ENCODE peak calls at places on chromosomes 5 and 9, in four cellular contexts. Q is mesendoderm, Z is sigmoid colon, O is AG04450. T is an unnamed sample.

GRCh38 chr9:75168270-75169185 is 80.2 kb downstream of the OSTF1 start:
- DNase-seq in Q (no peak), Z (no peak), O (no peak), T (no peak)

GRCh38 chr9:69171517-69171916 is 2.6 kb upstream of the TJP2 start:
- DNase-seq in Q (no peak), Z (no peak), O (no peak), T (no peak)

GRCh38 chr5:116396700-116397099 is 177.9 kb downstream of the SEMA6A start:
- DNase-seq in Q (no peak), Z (no peak), O (no peak), T (no peak)

GRCh38 chr5:132500931-132501628 is 10.5 kb upstream of the IRF1 start:
- DNase-seq in Q (peak), Z (peak), O (no peak), T (peak)

GRCh38 chr5:43242196-43242595 is 50.2 kb downstream of the NIM1K start:
- DNase-seq in Q (no peak), Z (no peak), O (no peak), T (no peak)

GRCh38 chr5:150246835-150247234 is 42.7 kb downstream of the CAMK2A start:
- DNase-seq in Q (no peak), Z (no peak), O (no peak), T (no peak)

GRCh38 chr5:107224272-107224671 is 446.5 kb downstream of the EFNA5 start:
- DNase-seq in Q (no peak), Z (no peak), O (no peak), T (no peak)

GRCh38 chr9:92224177-92224576 is 69.3 kb downstream of the IARS1 start:
- DNase-seq in Q (no peak), Z (no peak), O (no peak), T (no peak)

GRCh38 chr9:20872340-20872977 is 159.0 kb downstream of the HACD4 start:
- DNase-seq in Q (peak), Z (no peak), O (peak), T (no peak)

GRCh38 chr9:108580021-108580439 is 275.8 kb downstream of the ACTL7B start:
- DNase-seq in Q (no peak), Z (no peak), O (no peak), T (peak)

GRCh38 chr9:128340691-128341434 is 536 bp downstream of the SLC27A4 start:
- DNase-seq in Q (peak), Z (no peak), O (no peak), T (no peak)

GRCh38 chr9:38280251-38280800 is 112.2 kb upstream of the ALDH1B1 start:
- DNase-seq in Q (no peak), Z (no peak), O (no peak), T (no peak)

GRCh38 chr5:57931807-57932206 is 449.2 kb upstream of the ACTBL2 start:
- DNase-seq in Q (no peak), Z (no peak), O (no peak), T (no peak)

GRCh38 chr5:57412010-57412409 is 70.6 kb downstream of the ACTBL2 start:
- DNase-seq in Q (no peak), Z (no peak), O (no peak), T (no peak)

GRCh38 chr5:10724799-10725507 is 36.1 kb downstream of the DAP start:
- DNase-seq in Q (no peak), Z (peak), O (peak), T (peak)

GRCh38 chr5:38410304-38410990 is 146.0 kb downstream of the LIFR start:
- DNase-seq in Q (peak), Z (no peak), O (no peak), T (no peak)

GRCh38 chr9:24487250-24487861 is 58.3 kb downstream of the IZUMO3 start:
- DNase-seq in Q (no peak), Z (no peak), O (no peak), T (no peak)

GRCh38 chr5:175394601-175395000 is 49.4 kb downstream of the DRD1 start:
- DNase-seq in Q (no peak), Z (no peak), O (no peak), T (no peak)

GRCh38 chr5:146331257-146331822 is 7.3 kb upstream of the POU4F3 start:
- DNase-seq in Q (peak), Z (no peak), O (no peak), T (no peak)

GRCh38 chr9:34589656-34590375 is at the start of gene CNTFR:
- DNase-seq in Q (no peak), Z (peak), O (no peak), T (peak)
- H3K4me3 ChIP-seq in Q (peak), Z (peak), O (no peak), T (peak)

GRCh38 chr5:76274566-76274965 is 128.5 kb upstream of the IQGAP2 start:
- DNase-seq in Q (no peak), Z (no peak), O (no peak), T (no peak)
- H3K27ac ChIP-seq in Q (no peak), Z (no peak), O (no peak), T (no peak)

GRCh38 chr5:1668141-1668721 is 131.4 kb downstream of the MRPL36 start:
- DNase-seq in Q (peak), Z (no peak), O (no peak), T (no peak)
- H3K4me3 ChIP-seq in Q (no peak), Z (no peak), O (no peak), T (no peak)

DNA sequence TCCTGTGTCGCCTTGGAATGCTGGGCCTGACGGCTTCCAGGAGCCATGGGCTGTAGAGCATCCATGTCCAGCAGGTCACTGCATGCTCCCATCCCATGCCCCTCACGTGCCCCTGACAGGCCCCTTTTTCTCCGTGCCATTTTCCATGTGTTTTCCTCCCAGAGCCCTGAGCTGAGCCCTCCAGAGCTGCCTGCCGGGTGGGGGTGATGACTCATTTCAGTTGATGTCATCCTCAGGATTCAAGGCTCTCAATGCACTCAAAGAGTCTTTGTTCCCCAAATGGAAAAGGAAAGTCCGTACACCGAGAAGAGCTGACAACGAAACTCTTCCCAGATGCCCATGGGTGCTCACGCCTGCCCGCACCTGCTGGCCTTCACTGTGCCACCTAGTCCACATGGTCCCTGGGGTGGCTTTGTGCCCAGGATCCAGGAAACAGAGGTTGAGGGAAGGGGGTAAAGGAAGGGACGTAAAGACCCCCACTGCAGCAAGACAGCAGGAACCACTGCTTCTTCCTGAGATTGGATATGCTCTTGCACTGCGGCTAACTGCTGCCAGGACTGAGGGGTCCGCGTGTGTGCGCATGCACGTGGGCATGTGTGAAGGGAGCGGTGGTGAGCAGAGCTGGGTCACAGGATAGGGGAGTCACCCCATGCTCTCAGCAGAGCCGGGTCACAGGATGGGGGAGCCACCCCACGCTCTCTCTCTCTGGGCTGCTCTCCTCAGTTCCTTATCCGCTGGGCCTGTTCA is 27.6 kb downstream of the COL15A1 start:
- DNase-seq in Q (peak), Z (no peak), O (peak), T (no peak)
- H3K27ac ChIP-seq in Q (no peak), Z (peak), O (peak), T (no peak)

GRCh38 chr9:18472915-18473314 is 1.0 kb upstream of the ADAMTSL1 start:
- DNase-seq in Q (peak), Z (no peak), O (no peak), T (no peak)
- H3K4me3 ChIP-seq in Q (no peak), Z (no peak), O (peak), T (no peak)

GRCh38 chr5:677131-678101 is 15.7 kb downstream of the TPPP start:
- DNase-seq in Q (no peak), Z (peak), O (no peak), T (no peak)

GRCh38 chr5:675111-675875 is 17.9 kb downstream of the TPPP start:
- DNase-seq in Q (no peak), Z (peak), O (no peak), T (no peak)

GRCh38 chr5:674630-675011 is 18.5 kb downstream of the TPPP start:
- DNase-seq in Q (peak), Z (peak), O (no peak), T (no peak)

GRCh38 chr5:676699-677076 is 16.5 kb downstream of the TPPP start:
- DNase-seq in Q (no peak), Z (peak), O (no peak), T (no peak)

DNA sequence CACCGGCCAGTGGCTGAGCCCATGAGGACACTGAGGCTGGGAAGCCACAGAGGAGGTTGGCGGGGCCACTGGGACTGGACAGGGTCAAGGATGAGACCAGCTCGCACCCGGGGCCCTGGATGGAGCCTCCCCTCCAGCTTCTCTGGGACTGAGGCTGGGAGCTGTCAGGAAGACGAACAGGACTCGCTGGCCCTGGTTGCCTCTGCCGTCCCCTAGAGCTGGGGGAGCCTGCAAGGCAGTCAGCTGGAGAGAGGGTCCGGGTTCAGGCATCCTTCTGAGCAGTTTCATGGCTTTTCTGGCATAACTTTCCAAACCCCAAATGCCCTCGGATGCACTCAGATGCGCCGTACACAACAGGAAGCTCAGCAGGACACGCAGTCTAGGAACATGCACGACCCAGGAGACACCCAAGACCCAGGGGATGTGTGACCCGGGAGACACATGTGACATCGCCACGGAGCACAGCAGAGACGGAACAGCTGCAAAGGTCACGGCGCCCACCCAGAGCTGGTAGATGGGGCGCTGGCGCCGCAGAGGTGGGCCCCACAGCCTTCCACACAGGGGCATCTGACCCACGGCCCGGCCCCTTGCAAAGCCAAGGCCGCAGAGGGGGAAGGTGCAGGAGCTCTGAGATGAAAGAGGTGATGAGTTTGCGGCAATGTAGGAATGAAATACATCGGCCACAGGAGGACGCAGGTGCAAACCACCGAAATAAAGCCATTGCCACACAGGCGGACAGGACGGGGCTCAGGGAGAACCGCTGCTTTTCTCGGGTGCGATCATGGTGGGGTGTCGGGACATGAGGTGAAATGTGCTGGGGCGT is 17.1 kb downstream of the TPPP start:
- DNase-seq in Q (no peak), Z (peak), O (no peak), T (no peak)
- H3K27ac ChIP-seq in Q (no peak), Z (no peak), O (no peak), T (no peak)

GRCh38 chr9:111276723-111277122 is 53.3 kb downstream of the OR2K2 start:
- DNase-seq in Q (no peak), Z (no peak), O (no peak), T (no peak)
- H3K4me3 ChIP-seq in Q (no peak), Z (no peak), O (no peak), T (no peak)

GRCh38 chr5:135993894-135994514 is 34.8 kb upstream of the TGFBI start:
- DNase-seq in Q (no peak), Z (no peak), O (peak), T (no peak)
- H3K27ac ChIP-seq in Q (no peak), Z (peak), O (peak), T (no peak)

T was measured in prostate gland.